ENCODE peak calls at places on chromosome 9, in five cellular contexts. M, O, Q, U and V are unnamed samples.

GRCh38 chr9:128895556-128895955 is 13.6 kb downstream of the LRRC8A start:
- DNase-seq in O (no peak), Q (no peak), U (no peak), M (no peak), V (no peak)

GRCh38 chr9:93207326-93207814 is 23.4 kb downstream of the WNK2 start:
- DNase-seq in Q (no peak), M (no peak), U (no peak), O (no peak), V (peak)

GRCh38 chr9:121634329-121634784 is 17.1 kb upstream of the DAB2IP start:
- DNase-seq in O (no peak), U (no peak), Q (peak), M (no peak), V (no peak)

GRCh38 chr9:138066049-138066448 is 188.5 kb downstream of the CACNA1B start:
- DNase-seq in U (no peak), O (no peak), M (peak), Q (no peak), V (no peak)

GRCh38 chr9:10274983-10275382 is 337.8 kb downstream of the PTPRD start:
- DNase-seq in M (no peak), Q (no peak), U (no peak), O (no peak), V (no peak)

GRCh38 chr9:70481471-70481870 is 67.0 kb upstream of the KLF9 start:
- DNase-seq in U (no peak), M (no peak), Q (no peak), O (no peak), V (no peak)

GRCh38 chr9:34638138-34638445 is 505 bp upstream of the SIGMAR1 start:
- DNase-seq in U (no peak), O (no peak), Q (no peak), M (no peak), V (no peak)

GRCh38 chr9:93059097-93059959 is 827 bp downstream of the SUSD3 start:
- DNase-seq in O (peak), Q (no peak), M (no peak), U (no peak), V (no peak)

GRCh38 chr9:131631254-131631653 is 85.9 kb downstream of the PRRT1B start:
- DNase-seq in U (no peak), Q (no peak), O (no peak), M (no peak), V (no peak)

GRCh38 chr9:14687042-14687719 is 6.1 kb downstream of the ZDHHC21 start:
- DNase-seq in O (no peak), M (no peak), U (no peak), Q (no peak), V (no peak)

GRCh38 chr9:749712-750111 is 91.8 kb upstream of the DMRT1 start:
- DNase-seq in O (no peak), Q (no peak), M (no peak), U (no peak), V (no peak)

GRCh38 chr9:70594546-70594945 is 180.1 kb upstream of the KLF9 start:
- DNase-seq in Q (no peak), O (no peak), U (no peak), M (no peak), V (no peak)

GRCh38 chr9:85995612-85996011 is 54.7 kb downstream of the NAA35 start:
- DNase-seq in M (no peak), O (no peak), U (no peak), Q (no peak), V (no peak)

GRCh38 chr9:79573697-79573976 is 1.9 kb downstream of the TLE4 start:
- DNase-seq in O (no peak), Q (no peak), U (no peak), M (no peak), V (no peak)

GRCh38 chr9:32344551-32345182 is 39.8 kb upstream of the ACO1 start:
- DNase-seq in M (no peak), Q (no peak), U (no peak), O (no peak), V (no peak)

GRCh38 chr9:3903273-3903672 is 377.5 kb upstream of the RFX3 start:
- DNase-seq in Q (peak), M (no peak), O (no peak), U (no peak), V (no peak)

GRCh38 chr9:88824711-88825110 is 166.6 kb upstream of the S1PR3 start:
- DNase-seq in U (no peak), O (no peak), M (no peak), Q (no peak), V (no peak)

GRCh38 chr9:133237271-133237731 is 28.3 kb upstream of the OBP2B start:
- DNase-seq in O (no peak), U (no peak), M (no peak), Q (no peak), V (no peak)

GRCh38 chr9:89466451-89467277 is 31.2 kb downstream of the SEMA4D start:
- DNase-seq in M (no peak), Q (no peak), O (no peak), U (peak), V (no peak)

GRCh38 chr9:68739631-68740174 is 34.7 kb downstream of the PIP5K1B start:
- DNase-seq in Q (peak), U (no peak), O (no peak), M (no peak), V (no peak)

GRCh38 chr9:85741112-85741874 is 461 bp downstream of the AGTPBP1 start:
- DNase-seq in Q (peak), O (peak), U (no peak), M (peak), V (peak)

GRCh38 chr9:68750786-68751185 is 45.7 kb downstream of the PIP5K1B start:
- DNase-seq in O (no peak), M (no peak), U (no peak), Q (peak), V (no peak)

GRCh38 chr9:87569008-87569908 is 71.6 kb downstream of the DAPK1 start:
- DNase-seq in O (no peak), M (no peak), U (no peak), Q (peak), V (peak)

GRCh38 chr9:83508072-83508471 is 30.1 kb downstream of the FRMD3 start:
- DNase-seq in Q (no peak), O (no peak), M (no peak), U (no peak), V (no peak)

GRCh38 chr9:25481377-25481776 is 196.9 kb downstream of the TUSC1 start:
- DNase-seq in Q (no peak), U (no peak), M (no peak), O (no peak), V (no peak)

GRCh38 chr9:35711501-35712428 is 20.2 kb downstream of the TLN1 start:
- DNase-seq in Q (no peak), U (no peak), O (no peak), M (no peak), V (no peak)

GRCh38 chr9:68781866-68782265 is 76.8 kb downstream of the PIP5K1B start:
- DNase-seq in M (no peak), U (no peak), O (no peak), Q (no peak), V (no peak)

GRCh38 chr9:129307227-129307970 is 129.3 kb upstream of the IER5L start:
- DNase-seq in Q (peak), U (no peak), O (no peak), M (no peak), V (no peak)

GRCh38 chr9:111599092-111599947 is at the start of gene PTGR1:
- DNase-seq in U (no peak), O (no peak), M (no peak), Q (peak), V (peak)

GRCh38 chr9:109816490-109816889 is 36.5 kb downstream of the PALM2AKAP2 start:
- DNase-seq in O (no peak), Q (peak), M (no peak), U (no peak), V (no peak)

GRCh38 chr9:37618817-37619216 is 26.4 kb upstream of the TOMM5 start:
- DNase-seq in Q (no peak), O (no peak), M (no peak), U (no peak), V (no peak)

GRCh38 chr9:36063804-36064447 is 27.2 kb downstream of the RECK start:
- DNase-seq in Q (no peak), M (no peak), O (no peak), U (no peak), V (no peak)

GRCh38 chr9:114385412-114386181 is 2.2 kb downstream of the AKNA start:
- DNase-seq in Q (peak), M (no peak), U (peak), O (no peak), V (no peak)

GRCh38 chr9:129823934-129824601 is at the start of gene TOR1A:
- DNase-seq in O (peak), M (peak), Q (peak), U (peak), V (peak)

GRCh38 chr9:97397220-97397619 is 14.7 kb upstream of the TDRD7 start:
- DNase-seq in Q (no peak), M (no peak), U (peak), O (no peak), V (no peak)

GRCh38 chr9:77433675-77434445 is 214.3 kb downstream of the GNA14 start:
- DNase-seq in M (peak), U (no peak), O (peak), Q (peak), V (peak)
- TF ChIP-seq FOXM1 in M (no peak), U (no peak), O (no peak), Q (no peak), V (no peak)

GRCh38 chr9:106634641-106635040 is 228.3 kb upstream of the ZNF462 start:
- DNase-seq in U (no peak), M (no peak), O (no peak), Q (no peak), V (no peak)

GRCh38 chr9:106634183-106634582 is 228.8 kb upstream of the ZNF462 start:
- DNase-seq in M (no peak), U (no peak), Q (no peak), O (no peak), V (no peak)

GRCh38 chr9:106632621-106633020 is 230.3 kb upstream of the ZNF462 start:
- DNase-seq in O (no peak), Q (no peak), M (no peak), U (no peak), V (no peak)
- TF ChIP-seq FOXM1 in O (no peak), Q (no peak), M (no peak), U (no peak), V (no peak)

DNA sequence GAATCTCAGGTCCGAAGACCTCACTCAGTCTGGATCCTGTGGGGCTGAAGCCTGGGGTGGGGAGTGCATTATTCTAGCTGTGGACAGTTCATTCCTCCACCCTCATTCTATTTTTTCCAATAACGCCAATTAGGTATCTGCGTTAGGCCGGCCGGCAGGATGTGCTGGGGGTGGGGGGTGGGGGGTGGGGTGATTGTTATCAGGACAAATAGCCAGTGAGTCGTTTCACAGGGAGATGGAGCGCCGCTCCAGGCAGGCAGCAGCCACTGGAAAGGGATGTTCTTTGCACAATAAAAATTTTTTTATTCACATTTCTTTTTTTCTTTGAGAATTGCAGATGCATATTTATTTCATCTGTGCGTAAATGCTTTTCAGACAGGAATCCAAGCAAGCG is 4.0 kb downstream of the LMX1B start:
- DNase-seq in Q (no peak), O (peak), U (no peak), M (no peak), V (peak)
- TF ChIP-seq FOXM1 in Q (no peak), O (no peak), U (no peak), M (no peak), V (no peak)

DNA sequence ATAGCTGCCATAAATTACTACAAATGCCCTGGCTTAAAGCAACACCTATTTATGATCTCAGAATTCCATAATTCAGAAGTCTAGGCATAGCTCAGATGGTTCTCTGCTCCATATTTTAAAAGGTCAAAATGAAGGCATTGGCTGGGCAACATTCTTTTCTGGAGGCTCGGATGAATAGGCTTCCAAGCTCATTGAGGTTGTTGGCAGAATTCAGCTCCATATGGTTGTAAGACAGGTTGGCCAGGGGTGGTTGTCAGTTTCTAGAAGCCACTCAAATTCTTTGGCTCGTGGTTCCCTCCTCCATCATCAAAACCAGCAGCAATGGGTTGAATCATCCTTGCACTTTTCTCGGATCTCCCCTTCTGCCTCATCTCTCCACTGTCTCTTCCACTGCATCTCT is 49.4 kb downstream of the TGFBR1 start:
- DNase-seq in U (no peak), M (no peak), O (no peak), Q (no peak), V (no peak)
- TF ChIP-seq FOXM1 in U (no peak), M (no peak), O (no peak), Q (no peak), V (no peak)

DNA sequence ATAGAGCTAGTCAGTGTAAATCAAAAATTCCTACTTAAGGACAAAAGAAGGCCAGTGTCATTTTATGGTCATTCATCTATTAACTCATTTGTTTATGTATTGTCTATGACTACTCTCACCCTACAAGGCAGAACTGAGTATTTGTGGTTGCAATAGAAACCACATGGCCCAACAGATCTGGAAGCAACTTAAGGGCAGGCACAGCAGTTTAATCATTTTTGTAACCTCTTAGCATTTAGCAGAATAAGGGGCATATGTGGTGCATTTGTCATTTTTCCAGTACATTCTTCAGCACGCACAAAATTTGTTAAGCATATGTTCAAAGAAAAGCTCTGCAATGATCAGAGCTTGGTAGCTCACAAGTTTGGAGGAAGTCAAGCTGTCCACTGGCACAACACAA is 1.1 kb downstream of the FKBP15 start:
- DNase-seq in O (no peak), Q (no peak), U (peak), M (no peak), V (no peak)
- TF ChIP-seq FOXM1 in O (no peak), Q (no peak), U (peak), M (no peak), V (no peak)

DNA sequence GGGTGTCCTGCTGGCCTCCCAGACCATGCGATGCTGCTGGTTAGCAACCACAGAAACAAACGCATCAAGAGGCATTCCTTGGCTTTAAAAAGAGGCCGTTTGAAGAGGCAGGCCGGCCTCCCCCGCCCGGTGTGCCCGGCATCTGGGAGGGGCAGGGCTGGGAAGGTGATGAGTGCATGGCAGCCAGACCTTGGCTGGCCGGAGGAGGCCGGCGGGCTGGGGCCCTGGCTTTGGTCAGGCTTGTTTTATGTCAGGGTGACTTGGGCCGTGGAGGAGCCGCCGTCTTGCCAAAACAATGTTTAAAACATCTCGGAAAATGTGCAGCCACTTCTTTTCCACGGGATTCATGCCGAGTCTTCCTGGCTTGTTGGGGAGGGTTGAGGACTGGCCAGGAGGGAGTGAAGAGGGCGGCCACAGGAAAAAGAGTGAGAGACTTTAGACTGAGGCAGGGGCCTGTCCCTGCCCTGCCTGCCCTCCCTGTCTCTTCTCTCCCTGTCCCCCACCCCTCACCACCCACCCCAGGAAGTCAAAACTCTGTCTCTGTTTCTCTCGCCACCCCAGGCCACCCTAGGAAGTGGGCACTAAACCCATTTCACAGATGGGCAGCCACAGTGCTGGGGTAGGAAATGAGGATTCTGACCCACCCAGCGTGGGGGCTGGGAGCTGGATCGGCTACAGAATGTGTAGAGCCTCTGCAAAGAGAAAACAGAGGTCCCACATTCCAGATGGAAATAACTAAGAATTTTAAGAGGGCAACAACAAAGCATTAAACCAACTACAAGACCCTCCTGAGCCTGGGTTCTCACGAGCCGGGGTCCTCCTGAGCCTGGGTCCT is 143.0 kb downstream of the RXRA start:
- DNase-seq in O (no peak), U (no peak), Q (no peak), M (no peak), V (no peak)
- TF ChIP-seq FOXM1 in O (no peak), U (no peak), Q (no peak), M (no peak), V (no peak)